ENCODE peak calls at places on chromosomes 4 and X, in nine cellular contexts. J is GM23338, S is HCT116, L is hepatocyte, X is GM23248, B is neural progenitor cell, Z is OCI-LY7, E is PC-3, V is MM.1S. M is an unnamed sample.

GRCh38 chrX:68355629-68355920 is 77.7 kb downstream of the OPHN1 start:
- DNase-seq in S (no peak), J (no peak), V (no peak), L (peak; percentile 7), X (no peak), B (no peak), E (peak; percentile 54), Z (no peak), M (no peak)

GRCh38 chr4:56134272-56134671 is 185.5 kb downstream of the CEP135 start:
- DNase-seq in X (peak; percentile 51), E (no peak), L (no peak), S (no peak), V (no peak), B (peak; percentile 26), J (peak; percentile 53), Z (no peak), M (no peak)

GRCh38 chr4:94595880-94596483 is 144.2 kb downstream of the PDLIM5 start:
- DNase-seq in B (peak; percentile 46), Z (peak; percentile 42), S (peak; percentile 32), E (peak; percentile 60), X (peak; percentile 74), L (peak; percentile 55), V (peak; percentile 56), J (peak; percentile 65), M (peak; percentile 42)

GRCh38 chrX:47206316-47206715 is 12.2 kb upstream of the CDK16 start:
- DNase-seq in Z (no peak), E (no peak), J (no peak), B (no peak), X (peak; percentile 69), V (no peak), S (no peak), L (no peak), M (no peak)

GRCh38 chr4:83172371-83172770 is 57.8 kb upstream of the PLAC8 start:
- DNase-seq in E (no peak), B (no peak), Z (no peak), V (no peak), L (no peak), J (no peak), S (no peak), X (no peak), M (no peak)

GRCh38 chrX:87517571-87518141 is at the start of gene KLHL4:
- DNase-seq in X (peak; percentile 5), Z (no peak), J (peak; percentile 80), V (peak; percentile 94), S (no peak), E (peak; percentile 70), B (peak; percentile 92), L (peak; percentile 62), M (no peak)

GRCh38 chrX:150200820-150201287 is 162.3 kb upstream of the MAMLD1 start:
- DNase-seq in Z (no peak), V (no peak), X (peak; percentile 97), E (peak; percentile 98), L (peak; percentile 71), J (no peak), S (peak; percentile 80), B (no peak), M (peak; percentile 26)

GRCh38 chr4:66235876-66236275 is 565.6 kb upstream of the EPHA5 start:
- DNase-seq in B (no peak), V (peak; percentile 31), E (no peak), L (no peak), Z (no peak), X (no peak), S (no peak), J (no peak), M (no peak)

GRCh38 chr4:168883513-168883912 is 126.5 kb downstream of the CBR4 start:
- DNase-seq in E (no peak), S (no peak), X (peak; percentile 48), J (no peak), B (no peak), Z (no peak), V (no peak), L (no peak), M (peak; percentile 38)

GRCh38 chr4:23728393-23728792 is 161.5 kb downstream of the PPARGC1A start:
- DNase-seq in X (peak; percentile 75), S (no peak), Z (no peak), B (no peak), V (no peak), E (peak; percentile 16), J (no peak), L (no peak), M (no peak)

GRCh38 chrX:150303386-150304097 is 59.6 kb upstream of the MAMLD1 start:
- DNase-seq in V (no peak), E (peak; percentile 67), J (no peak), X (peak; percentile 2), B (no peak), L (no peak), Z (no peak), S (no peak), M (no peak)

GRCh38 chr4:82125170-82125862 is 248.5 kb downstream of the HNRNPD start:
- DNase-seq in Z (no peak), B (no peak), S (no peak), V (no peak), E (no peak), J (no peak), X (no peak), L (no peak), M (no peak)

GRCh38 chr4:182369211-182369610 is 126.0 kb downstream of the TENM3 start:
- DNase-seq in X (no peak), Z (no peak), L (no peak), B (no peak), V (no peak), S (no peak), J (peak; percentile 14), E (no peak), M (no peak)

GRCh38 chr4:177239878-177240277 is 69.8 kb upstream of the NEIL3 start:
- DNase-seq in J (no peak), V (no peak), L (no peak), E (no peak), B (no peak), X (peak; percentile 3), S (no peak), Z (no peak), M (peak; percentile 24)

GRCh38 chrX:39755152-39756032 is 342.4 kb downstream of the BCOR start:
- DNase-seq in L (peak; percentile 96), Z (peak; percentile 75), X (peak; percentile 93), S (peak; percentile 85), J (no peak), B (peak; percentile 68), V (no peak), E (peak; percentile 97), M (peak; percentile 50)

GRCh38 chrX:26562156-26562555 is 346.2 kb downstream of the MAGEB5 start:
- DNase-seq in S (no peak), E (no peak), L (no peak), Z (no peak), X (no peak), J (no peak), B (no peak), V (no peak), M (no peak)

GRCh38 chrX:25968920-25969319 is 169.2 kb upstream of the MAGEB18 start:
- DNase-seq in E (peak; percentile 4), L (peak; percentile 27), X (no peak), J (peak; percentile 76), B (peak; percentile 55), V (peak; percentile 10), S (no peak), Z (no peak), M (peak; percentile 35)

GRCh38 chr4:168101026-168101425 is 8.7 kb downstream of the ANXA10 start:
- DNase-seq in Z (no peak), X (no peak), S (no peak), L (no peak), E (no peak), V (no peak), B (no peak), J (no peak), M (no peak)

GRCh38 chrX:17592117-17592516 is 145.2 kb upstream of the SCML1 start:
- DNase-seq in S (no peak), X (peak; percentile 53), E (peak; percentile 17), V (no peak), B (no peak), J (no peak), L (no peak), Z (no peak), M (no peak)

GRCh38 chr4:17552427-17552826 is 24.6 kb upstream of the LAP3 start:
- DNase-seq in E (no peak), S (no peak), J (no peak), V (peak; percentile 56), L (no peak), B (peak; percentile 21), X (no peak), Z (no peak), M (peak; percentile 60)

GRCh38 chr4:114926508-114926907 is 186.9 kb downstream of the NDST4 start:
- DNase-seq in B (no peak), X (no peak), E (no peak), V (no peak), J (no peak), S (no peak), L (no peak), Z (no peak), M (no peak)

GRCh38 chr4:19776929-19777328 is 474.8 kb upstream of the SLIT2 start:
- DNase-seq in X (peak; percentile 39), S (no peak), V (no peak), Z (no peak), E (peak; percentile 48), L (no peak), B (no peak), J (no peak), M (no peak)

GRCh38 chr4:108624263-108625056 is 4.1 kb downstream of the RPL34 start:
- DNase-seq in X (no peak), Z (no peak), L (no peak), V (no peak), B (no peak), J (no peak), S (no peak), E (no peak), M (no peak)
- TF ChIP-seq EZH2phosphoT487 in X (no peak), Z (no peak), L (no peak), V (no peak), B (no peak), J (no peak), S (no peak), E (no peak), M (no peak)

GRCh38 chr4:40576651-40577480 is 52.8 kb downstream of the RBM47 start:
- DNase-seq in V (peak; percentile 82), E (peak; percentile 88), X (peak; percentile 92), S (peak; percentile 66), J (peak; percentile 41), L (peak; percentile 93), B (peak; percentile 36), Z (peak; percentile 56), M (no peak)
- TF ChIP-seq EZH2phosphoT487 in V (no peak), E (no peak), X (no peak), S (no peak), J (no peak), L (no peak), B (no peak), Z (no peak), M (no peak)

DNA sequence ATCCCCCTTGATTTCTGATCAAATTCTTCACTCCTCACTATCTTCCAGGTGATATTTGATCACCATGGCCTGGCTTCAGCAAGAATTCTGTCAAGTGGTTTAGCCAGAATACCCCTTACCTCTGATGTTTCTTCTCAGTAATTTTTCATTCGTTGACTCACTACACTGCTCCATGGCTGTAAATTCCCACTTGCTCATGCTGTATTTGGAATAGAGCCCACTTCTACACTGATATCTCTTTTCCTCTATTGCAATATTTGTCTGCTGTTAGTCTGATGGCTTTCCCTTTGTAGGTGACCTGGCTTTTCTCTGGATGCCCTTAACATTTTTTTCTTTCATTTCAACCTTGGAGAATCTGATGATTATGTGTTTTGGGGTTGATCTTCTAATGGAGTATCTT is 73.9 kb upstream of the DIPK2B start:
- DNase-seq in B (no peak), S (no peak), Z (no peak), J (no peak), V (no peak), X (peak; percentile 39), E (peak; percentile 40), L (no peak), M (no peak)
- TF ChIP-seq EZH2phosphoT487 in B (no peak), S (no peak), Z (no peak), J (no peak), V (no peak), X (no peak), E (no peak), L (no peak), M (no peak)

GRCh38 chr4:184053476-184053875 is 148.4 kb downstream of the STOX2 start:
- DNase-seq in J (no peak), B (no peak), Z (no peak), X (no peak), S (no peak), E (no peak), L (no peak), V (no peak), M (no peak)
- TF ChIP-seq EZH2phosphoT487 in J (no peak), B (no peak), Z (no peak), X (no peak), S (no peak), E (no peak), L (no peak), V (no peak), M (no peak)

M was measured in SK-N-SH.